ENCODE peak calls at places on chromosomes 4 and X, in eight cellular contexts. K, D, M, W, R, I, H and S are unnamed samples.

GRCh38 chr4:169934794-169935400 is 91.3 kb downstream of the MFAP3L start:
- DNase-seq in K (no peak), D (no peak), M (no peak), W (no peak), R (no peak), I (no peak), H (no peak), S (no peak)

GRCh38 chrX:44569122-44569521 is 26.5 kb upstream of the FUNDC1 start:
- DNase-seq in K (no peak), D (no peak), M (peak), W (no peak), R (no peak), I (no peak), H (peak), S (no peak)

GRCh38 chrX:42175843-42176242 is 252.5 kb upstream of the CASK start:
- DNase-seq in K (no peak), D (no peak), M (no peak), W (no peak), R (no peak), I (no peak), H (no peak), S (no peak)

GRCh38 chrX:10393899-10394298 is 226.5 kb downstream of the MID1 start:
- DNase-seq in K (no peak), D (no peak), M (no peak), W (no peak), R (no peak), I (no peak), H (no peak), S (no peak)

GRCh38 chr4:111788046-111788642 is 357.1 kb upstream of the FAM241A start:
- DNase-seq in K (no peak), D (no peak), M (no peak), W (no peak), R (no peak), I (no peak), H (no peak), S (no peak)

GRCh38 chr4:6179362-6179761 is 21.0 kb downstream of the JAKMIP1 start:
- DNase-seq in K (no peak), D (no peak), M (no peak), W (no peak), R (no peak), I (no peak), H (no peak), S (no peak)

GRCh38 chr4:80610845-80611244 is 275.3 kb downstream of the CFAP299 start:
- DNase-seq in K (no peak), D (no peak), M (peak), W (no peak), R (peak), I (no peak), H (no peak), S (no peak)

GRCh38 chr4:139453041-139453370 is 915 bp upstream of the RAB33B start:
- DNase-seq in K (no peak), D (no peak), M (no peak), W (peak), R (peak), I (no peak), H (no peak), S (no peak)

GRCh38 chr4:75180790-75181776 is 248.2 kb downstream of the PARM1 start:
- DNase-seq in K (peak), D (no peak), M (no peak), W (peak), R (no peak), I (no peak), H (no peak), S (no peak)

GRCh38 chrX:124215786-124216185 is 116.7 kb upstream of the TEX13D start:
- DNase-seq in K (no peak), D (no peak), M (no peak), W (no peak), R (no peak), I (no peak), H (no peak), S (no peak)

GRCh38 chr4:16213107-16213506 is 13.2 kb downstream of the TAPT1 start:
- DNase-seq in K (no peak), D (no peak), M (no peak), W (no peak), R (no peak), I (no peak), H (no peak), S (no peak)

GRCh38 chr4:78612398-78613005 is 60.9 kb downstream of the ANXA3 start:
- DNase-seq in K (no peak), D (no peak), M (peak), W (no peak), R (peak), I (no peak), H (peak), S (no peak)

GRCh38 chrX:139750390-139750789 is 42.4 kb upstream of the MCF2 start:
- DNase-seq in K (no peak), D (no peak), M (no peak), W (no peak), R (no peak), I (no peak), H (peak), S (no peak)

GRCh38 chr4:4913147-4913561 is 53.7 kb downstream of the MSX1 start:
- DNase-seq in K (no peak), D (peak), M (no peak), W (no peak), R (no peak), I (no peak), H (no peak), S (no peak)

GRCh38 chr4:168615294-168615693 is 118.4 kb downstream of the PALLD start:
- DNase-seq in K (no peak), D (no peak), M (no peak), W (no peak), R (no peak), I (no peak), H (peak), S (no peak)

GRCh38 chr4:56134272-56134671 is 185.5 kb downstream of the CEP135 start:
- DNase-seq in K (no peak), D (no peak), M (no peak), W (peak), R (no peak), I (no peak), H (peak), S (no peak)

GRCh38 chr4:94650690-94651089 is 107.1 kb upstream of the BMPR1B start:
- DNase-seq in K (no peak), D (no peak), M (no peak), W (no peak), R (no peak), I (no peak), H (peak), S (no peak)

GRCh38 chr4:54384563-54384962 is 155.5 kb downstream of the PDGFRA start:
- DNase-seq in K (no peak), D (no peak), M (no peak), W (peak), R (no peak), I (no peak), H (peak), S (no peak)

GRCh38 chr4:32022071-32022470 is 1301.9 kb downstream of the PCDH7 start:
- DNase-seq in K (no peak), D (no peak), M (no peak), W (no peak), R (no peak), I (no peak), H (peak), S (no peak)

GRCh38 chr4:2059726-2060577 is 825 bp downstream of the NAT8L start:
- DNase-seq in K (peak), D (no peak), M (no peak), W (no peak), R (no peak), I (no peak), H (no peak), S (peak)

GRCh38 chr4:6235012-6235411 is 34.6 kb upstream of the WFS1 start:
- DNase-seq in K (no peak), D (peak), M (no peak), W (no peak), R (no peak), I (no peak), H (no peak), S (peak)

GRCh38 chr4:41934813-41935651 is at the start of gene TMEM33:
- DNase-seq in K (peak), D (no peak), M (peak), W (peak), R (peak), I (peak), H (peak), S (peak)
- TF ChIP-seq CTCF in K (no peak), D (peak), M (peak), W (no peak), R (no peak), I (peak), H (peak), S (no peak)

GRCh38 chrX:41131766-41132165 is 46.5 kb downstream of the USP9X start:
- DNase-seq in K (no peak), D (no peak), M (no peak), W (no peak), R (no peak), I (no peak), H (no peak), S (no peak)

GRCh38 chrX:41142130-41142529 is 56.9 kb downstream of the USP9X start:
- DNase-seq in K (no peak), D (no peak), M (no peak), W (no peak), R (no peak), I (no peak), H (no peak), S (no peak)

GRCh38 chrX:41133551-41133950 is 48.3 kb downstream of the USP9X start:
- DNase-seq in K (no peak), D (no peak), M (no peak), W (no peak), R (no peak), I (no peak), H (no peak), S (no peak)

DNA sequence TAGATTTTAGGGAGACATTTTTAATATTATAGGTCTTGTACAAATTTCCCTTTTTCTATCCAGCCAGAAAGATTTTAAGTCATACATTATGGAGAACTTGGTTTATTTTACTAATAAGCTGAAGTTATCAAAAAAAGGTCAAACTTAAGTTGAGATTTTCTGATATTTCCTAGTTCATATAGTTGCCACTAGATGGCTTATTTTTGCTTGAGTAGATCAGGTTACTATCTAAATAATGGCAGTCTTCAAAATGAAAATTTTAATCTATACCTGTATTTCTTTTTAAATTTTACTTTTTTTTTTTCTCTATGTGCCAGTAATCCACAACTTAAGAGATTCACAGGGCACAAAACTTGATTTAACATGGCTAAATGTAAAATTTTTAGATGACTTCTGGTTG is 52.3 kb downstream of the USP9X start:
- DNase-seq in K (no peak), D (no peak), M (no peak), W (no peak), R (no peak), I (no peak), H (no peak), S (no peak)
- TF ChIP-seq CTCF in K (peak), D (peak), M (peak), W (peak), R (no peak), I (peak), H (peak), S (peak)

GRCh38 chr4:135670548-135670947 is 1469.0 kb upstream of the PABPC4L start:
- DNase-seq in K (no peak), D (no peak), M (no peak), W (no peak), R (no peak), I (no peak), H (no peak), S (no peak)
- TF ChIP-seq CTCF in K (peak), D (no peak), M (no peak), W (no peak), R (no peak), I (no peak), H (no peak), S (no peak)

GRCh38 chrX:70826715-70827114 is 81.8 kb downstream of the TEX11 start:
- DNase-seq in K (no peak), D (no peak), M (no peak), W (no peak), R (no peak), I (no peak), H (no peak), S (no peak)

GRCh38 chrX:70825366-70825765 is 83.1 kb downstream of the TEX11 start:
- DNase-seq in K (no peak), D (no peak), M (no peak), W (no peak), R (no peak), I (no peak), H (no peak), S (no peak)
- TF ChIP-seq CTCF in K (no peak), D (no peak), M (no peak), W (no peak), R (no peak), I (no peak), H (no peak), S (no peak)

GRCh38 chrX:25029288-25029687 is 13.5 kb upstream of the ARX start:
- DNase-seq in K (no peak), D (no peak), M (no peak), W (no peak), R (no peak), I (no peak), H (no peak), S (no peak)

GRCh38 chrX:25039036-25039435 is 23.3 kb upstream of the ARX start:
- DNase-seq in K (no peak), D (no peak), M (no peak), W (no peak), R (no peak), I (no peak), H (no peak), S (no peak)

DNA sequence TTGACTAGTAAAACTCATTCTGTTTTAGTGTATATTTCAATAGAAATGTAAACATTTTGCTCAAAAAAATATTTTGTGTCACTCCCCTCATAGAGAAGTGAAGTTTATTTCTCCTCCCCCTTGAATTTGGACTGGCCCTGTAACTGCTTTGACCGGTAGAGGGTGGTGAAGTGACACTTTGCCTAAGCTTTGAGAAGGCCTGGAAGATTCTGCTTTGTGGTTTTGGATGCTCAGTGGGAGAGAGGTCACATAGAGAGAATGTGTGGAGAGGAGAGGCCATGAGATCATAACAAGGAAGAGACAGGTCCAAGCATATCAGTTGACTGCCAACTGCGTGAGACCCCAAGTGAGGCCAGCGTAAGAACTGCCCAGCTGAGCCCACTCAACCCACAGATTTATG is 19.1 kb upstream of the ARX start:
- DNase-seq in K (no peak), D (no peak), M (no peak), W (no peak), R (no peak), I (no peak), H (peak), S (no peak)
- TF ChIP-seq CTCF in K (peak), D (peak), M (no peak), W (no peak), R (peak), I (peak), H (peak), S (no peak)

GRCh38 chr4:70927502-70928139 is 25.5 kb downstream of the MOB1B start:
- DNase-seq in K (no peak), D (no peak), M (no peak), W (no peak), R (no peak), I (no peak), H (no peak), S (no peak)
- TF ChIP-seq CTCF in K (no peak), D (no peak), M (no peak), W (no peak), R (no peak), I (no peak), H (no peak), S (no peak)

DNA sequence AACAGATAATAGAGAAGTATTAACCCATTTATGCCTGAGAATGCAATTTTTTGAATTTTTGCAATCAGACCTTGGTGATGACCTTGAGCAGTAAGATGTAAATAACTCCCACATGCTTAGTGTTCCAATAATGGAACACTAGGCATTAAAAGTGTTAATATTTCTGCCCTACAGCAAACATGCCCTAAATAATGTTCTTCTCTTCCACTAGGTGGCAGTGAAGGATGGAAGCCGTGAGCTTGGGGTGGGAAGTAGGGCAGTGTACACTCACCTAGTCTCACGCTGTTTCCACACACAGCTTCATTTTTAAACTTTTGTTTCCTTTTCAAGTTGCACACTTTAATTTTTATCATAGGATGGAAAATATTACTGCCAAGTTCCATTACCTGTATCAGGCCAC is 613.1 kb upstream of the HS3ST1 start:
- DNase-seq in K (no peak), D (no peak), M (no peak), W (no peak), R (no peak), I (no peak), H (peak), S (no peak)
- TF ChIP-seq CTCF in K (peak), D (no peak), M (no peak), W (no peak), R (no peak), I (peak), H (no peak), S (peak)

DNA sequence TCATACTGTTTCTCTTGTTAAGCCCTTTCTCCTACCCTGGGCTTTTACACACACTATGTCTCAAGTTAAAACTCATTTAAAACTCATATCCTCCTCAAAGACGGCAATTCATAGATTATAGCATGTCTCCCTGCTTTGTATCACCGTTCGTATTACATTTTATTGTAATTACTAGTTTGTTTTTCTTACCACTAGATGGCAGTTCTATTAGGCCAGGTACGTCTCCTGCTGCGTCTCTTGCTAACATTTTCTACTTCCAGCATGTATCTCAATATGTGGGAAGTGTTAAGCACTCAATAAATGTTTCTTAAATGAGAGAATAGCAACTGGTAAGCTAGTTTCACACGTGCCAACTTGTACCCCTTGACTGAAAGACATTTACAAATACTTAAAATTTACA is 450.3 kb upstream of the PCDH7 start:
- DNase-seq in K (no peak), D (no peak), M (no peak), W (no peak), R (no peak), I (no peak), H (no peak), S (no peak)
- TF ChIP-seq CTCF in K (peak), D (peak), M (no peak), W (peak), R (no peak), I (peak), H (peak), S (no peak)

GRCh38 chr4:38488891-38489861 is 174.8 kb upstream of the KLF3 start:
- DNase-seq in K (no peak), D (no peak), M (no peak), W (no peak), R (no peak), I (no peak), H (peak), S (no peak)
- TF ChIP-seq CTCF in K (no peak), D (no peak), M (no peak), W (no peak), R (no peak), I (no peak), H (no peak), S (no peak)